ENCODE peak calls at places on chromosome 5, in ten cellular contexts. One of them, this sample, is unnamed.

GRCh38 chr5:31993182-31993961 is 180.7 kb downstream of the GOLPH3 start:
- DNase-seq in GM12865: peak
- DNase-seq in adrenal gland: no peak
- DNase-seq in cardiac muscle cell: no peak
- DNase-seq in bronchial epithelial cell: no peak
- DNase-seq in fibroblast of mammary gland: peak
- DNase-seq in HepG2: no peak
- DNase-seq in LNCaP clone FGC: no peak
- DNase-seq in right atrium auricular region: no peak
- DNase-seq in HFF-Myc: peak
- DNase-seq in this sample: no peak

GRCh38 chr5:143023447-143024096 is 253.4 kb downstream of the ARHGAP26 start:
- DNase-seq in GM12865: peak
- DNase-seq in adrenal gland: peak
- DNase-seq in cardiac muscle cell: peak
- DNase-seq in bronchial epithelial cell: no peak
- DNase-seq in fibroblast of mammary gland: peak
- DNase-seq in HepG2: no peak
- DNase-seq in LNCaP clone FGC: no peak
- DNase-seq in right atrium auricular region: no peak
- DNase-seq in HFF-Myc: no peak
- DNase-seq in this sample: no peak

GRCh38 chr5:78627766-78628165 is 20.8 kb downstream of the LHFPL2 start:
- DNase-seq in GM12865: no peak
- DNase-seq in adrenal gland: no peak
- DNase-seq in cardiac muscle cell: no peak
- DNase-seq in bronchial epithelial cell: no peak
- DNase-seq in fibroblast of mammary gland: peak
- DNase-seq in HepG2: no peak
- DNase-seq in LNCaP clone FGC: no peak
- DNase-seq in right atrium auricular region: no peak
- DNase-seq in HFF-Myc: no peak
- DNase-seq in this sample: no peak

GRCh38 chr5:1685076-1685475 is 114.6 kb downstream of the MRPL36 start:
- DNase-seq in GM12865: no peak
- DNase-seq in adrenal gland: no peak
- DNase-seq in cardiac muscle cell: no peak
- DNase-seq in bronchial epithelial cell: no peak
- DNase-seq in fibroblast of mammary gland: peak
- DNase-seq in HepG2: no peak
- DNase-seq in LNCaP clone FGC: no peak
- DNase-seq in right atrium auricular region: peak
- DNase-seq in HFF-Myc: no peak
- DNase-seq in this sample: no peak

GRCh38 chr5:57550132-57550531 is 67.5 kb upstream of the ACTBL2 start:
- DNase-seq in GM12865: no peak
- DNase-seq in adrenal gland: no peak
- DNase-seq in cardiac muscle cell: no peak
- DNase-seq in bronchial epithelial cell: no peak
- DNase-seq in fibroblast of mammary gland: no peak
- DNase-seq in HepG2: no peak
- DNase-seq in LNCaP clone FGC: no peak
- DNase-seq in right atrium auricular region: no peak
- DNase-seq in HFF-Myc: no peak
- DNase-seq in this sample: no peak

GRCh38 chr5:15487228-15487627 is 12.8 kb upstream of the FBXL7 start:
- DNase-seq in GM12865: peak
- DNase-seq in adrenal gland: no peak
- DNase-seq in cardiac muscle cell: no peak
- DNase-seq in bronchial epithelial cell: no peak
- DNase-seq in fibroblast of mammary gland: no peak
- DNase-seq in HepG2: no peak
- DNase-seq in LNCaP clone FGC: no peak
- DNase-seq in right atrium auricular region: no peak
- DNase-seq in HFF-Myc: no peak
- DNase-seq in this sample: no peak

GRCh38 chr5:55914141-55914413 is 62.9 kb downstream of the IL31RA start:
- DNase-seq in GM12865: peak
- DNase-seq in adrenal gland: no peak
- DNase-seq in cardiac muscle cell: no peak
- DNase-seq in bronchial epithelial cell: no peak
- DNase-seq in fibroblast of mammary gland: peak
- DNase-seq in HepG2: no peak
- DNase-seq in LNCaP clone FGC: no peak
- DNase-seq in right atrium auricular region: no peak
- DNase-seq in HFF-Myc: no peak
- DNase-seq in this sample: no peak

GRCh38 chr5:61614606-61615005 is 282.5 kb downstream of the ZSWIM6 start:
- DNase-seq in GM12865: no peak
- DNase-seq in adrenal gland: no peak
- DNase-seq in cardiac muscle cell: no peak
- DNase-seq in bronchial epithelial cell: no peak
- DNase-seq in fibroblast of mammary gland: no peak
- DNase-seq in HepG2: no peak
- DNase-seq in LNCaP clone FGC: no peak
- DNase-seq in right atrium auricular region: no peak
- DNase-seq in HFF-Myc: no peak
- DNase-seq in this sample: no peak

GRCh38 chr5:160021818-160022446 is 13.0 kb downstream of the TTC1 start:
- DNase-seq in GM12865: peak
- DNase-seq in adrenal gland: peak
- DNase-seq in cardiac muscle cell: peak
- DNase-seq in bronchial epithelial cell: peak
- DNase-seq in fibroblast of mammary gland: peak
- DNase-seq in HepG2: peak
- DNase-seq in LNCaP clone FGC: no peak
- DNase-seq in right atrium auricular region: peak
- DNase-seq in HFF-Myc: peak
- DNase-seq in this sample: peak

GRCh38 chr5:133457439-133457838 is 154.9 kb downstream of the FSTL4 start:
- DNase-seq in GM12865: no peak
- DNase-seq in adrenal gland: no peak
- DNase-seq in cardiac muscle cell: peak
- DNase-seq in bronchial epithelial cell: no peak
- DNase-seq in fibroblast of mammary gland: peak
- DNase-seq in HepG2: no peak
- DNase-seq in LNCaP clone FGC: no peak
- DNase-seq in right atrium auricular region: no peak
- DNase-seq in HFF-Myc: no peak
- DNase-seq in this sample: no peak

GRCh38 chr5:153551537-153552079 is 61.1 kb downstream of the GRIA1 start:
- DNase-seq in GM12865: no peak
- DNase-seq in adrenal gland: peak
- DNase-seq in cardiac muscle cell: no peak
- DNase-seq in bronchial epithelial cell: peak
- DNase-seq in fibroblast of mammary gland: peak
- DNase-seq in HepG2: no peak
- DNase-seq in LNCaP clone FGC: no peak
- DNase-seq in right atrium auricular region: no peak
- DNase-seq in HFF-Myc: peak
- DNase-seq in this sample: peak

GRCh38 chr5:104189909-104190308 is 627.3 kb upstream of the NUDT12 start:
- DNase-seq in GM12865: no peak
- DNase-seq in adrenal gland: no peak
- DNase-seq in cardiac muscle cell: no peak
- DNase-seq in bronchial epithelial cell: peak
- DNase-seq in fibroblast of mammary gland: peak
- DNase-seq in HepG2: peak
- DNase-seq in LNCaP clone FGC: no peak
- DNase-seq in right atrium auricular region: no peak
- DNase-seq in HFF-Myc: no peak
- DNase-seq in this sample: peak

GRCh38 chr5:37722236-37723146 is 117.3 kb downstream of the GDNF start:
- DNase-seq in GM12865: peak
- DNase-seq in adrenal gland: no peak
- DNase-seq in cardiac muscle cell: no peak
- DNase-seq in bronchial epithelial cell: peak
- DNase-seq in fibroblast of mammary gland: peak
- DNase-seq in HepG2: peak
- DNase-seq in LNCaP clone FGC: no peak
- DNase-seq in right atrium auricular region: no peak
- DNase-seq in HFF-Myc: peak
- DNase-seq in this sample: peak

GRCh38 chr5:150181035-150181434 is 8.8 kb upstream of the SLC6A7 start:
- DNase-seq in GM12865: no peak
- DNase-seq in adrenal gland: no peak
- DNase-seq in cardiac muscle cell: no peak
- DNase-seq in bronchial epithelial cell: no peak
- DNase-seq in fibroblast of mammary gland: peak
- DNase-seq in HepG2: no peak
- DNase-seq in LNCaP clone FGC: no peak
- DNase-seq in right atrium auricular region: no peak
- DNase-seq in HFF-Myc: no peak
- DNase-seq in this sample: peak

DNA sequence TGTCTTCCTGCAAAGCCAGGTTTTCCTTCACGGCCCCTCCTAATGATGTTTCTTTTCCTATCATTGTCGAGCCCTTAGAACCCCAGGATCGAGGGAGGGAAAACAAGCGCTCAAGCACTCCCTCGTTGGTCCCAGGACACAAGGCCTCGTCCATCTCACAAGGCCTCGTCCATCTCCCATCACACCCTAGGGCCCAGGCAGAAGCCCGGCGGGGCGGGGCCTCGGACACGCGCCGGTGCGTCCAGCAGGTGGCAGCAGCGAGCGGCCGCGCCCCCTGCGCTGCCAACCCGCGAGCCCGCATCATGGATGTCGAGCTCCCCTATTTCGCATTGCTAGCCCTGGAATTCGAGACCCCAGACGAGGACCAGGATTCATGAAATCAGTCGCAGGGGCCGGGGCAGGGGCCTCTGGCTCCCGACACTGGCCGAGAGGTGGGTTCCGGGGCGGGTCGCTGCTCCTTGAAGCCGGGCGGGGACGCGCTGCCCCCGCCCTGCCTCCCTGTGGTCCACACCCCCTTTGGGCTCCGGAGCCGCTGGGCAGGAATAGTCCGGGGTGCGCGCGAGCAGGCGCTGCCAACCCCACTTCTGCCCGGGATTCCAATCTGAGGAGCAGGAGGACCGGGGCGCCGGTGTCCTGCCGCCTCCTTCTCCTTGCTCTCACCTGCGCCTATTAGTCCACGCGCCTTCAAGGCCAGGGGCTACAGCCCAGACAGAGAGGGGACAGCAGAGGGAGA is at the start of gene ABLIM3:
- DNase-seq in GM12865: peak
- DNase-seq in adrenal gland: peak
- DNase-seq in cardiac muscle cell: peak
- DNase-seq in bronchial epithelial cell: peak
- DNase-seq in fibroblast of mammary gland: peak
- DNase-seq in HepG2: no peak
- DNase-seq in LNCaP clone FGC: no peak
- DNase-seq in right atrium auricular region: peak
- DNase-seq in HFF-Myc: no peak
- DNase-seq in this sample: no peak
- H3K4me3 ChIP-seq in GM12865: peak
- H3K4me3 ChIP-seq in adrenal gland: peak
- H3K4me3 ChIP-seq in cardiac muscle cell: peak
- H3K4me3 ChIP-seq in bronchial epithelial cell: peak
- H3K4me3 ChIP-seq in fibroblast of mammary gland: peak
- H3K4me3 ChIP-seq in HepG2: peak
- H3K4me3 ChIP-seq in LNCaP clone FGC: peak
- H3K4me3 ChIP-seq in right atrium auricular region: peak
- H3K4me3 ChIP-seq in HFF-Myc: peak
- H3K4me3 ChIP-seq in this sample: peak

GRCh38 chr5:6686916-6687409 is 26.3 kb upstream of the TENT4A start:
- DNase-seq in GM12865: no peak
- DNase-seq in adrenal gland: no peak
- DNase-seq in cardiac muscle cell: peak
- DNase-seq in bronchial epithelial cell: peak
- DNase-seq in fibroblast of mammary gland: peak
- DNase-seq in HepG2: peak
- DNase-seq in LNCaP clone FGC: no peak
- DNase-seq in right atrium auricular region: no peak
- DNase-seq in HFF-Myc: no peak
- DNase-seq in this sample: no peak
- H3K4me3 ChIP-seq in GM12865: no peak
- H3K4me3 ChIP-seq in adrenal gland: no peak
- H3K4me3 ChIP-seq in cardiac muscle cell: peak
- H3K4me3 ChIP-seq in bronchial epithelial cell: peak
- H3K4me3 ChIP-seq in fibroblast of mammary gland: peak
- H3K4me3 ChIP-seq in HepG2: peak
- H3K4me3 ChIP-seq in LNCaP clone FGC: no peak
- H3K4me3 ChIP-seq in right atrium auricular region: peak
- H3K4me3 ChIP-seq in HFF-Myc: peak
- H3K4me3 ChIP-seq in this sample: peak

GRCh38 chr5:172690258-172691075 is 49.4 kb downstream of the NEURL1B start:
- DNase-seq in GM12865: peak
- DNase-seq in adrenal gland: no peak
- DNase-seq in cardiac muscle cell: no peak
- DNase-seq in bronchial epithelial cell: no peak
- DNase-seq in fibroblast of mammary gland: no peak
- DNase-seq in HepG2: no peak
- DNase-seq in LNCaP clone FGC: no peak
- DNase-seq in right atrium auricular region: no peak
- DNase-seq in HFF-Myc: no peak
- DNase-seq in this sample: no peak
- H3K4me3 ChIP-seq in GM12865: no peak
- H3K4me3 ChIP-seq in adrenal gland: no peak
- H3K4me3 ChIP-seq in cardiac muscle cell: no peak
- H3K4me3 ChIP-seq in bronchial epithelial cell: no peak
- H3K4me3 ChIP-seq in fibroblast of mammary gland: no peak
- H3K4me3 ChIP-seq in HepG2: no peak
- H3K4me3 ChIP-seq in LNCaP clone FGC: no peak
- H3K4me3 ChIP-seq in right atrium auricular region: no peak
- H3K4me3 ChIP-seq in HFF-Myc: no peak
- H3K4me3 ChIP-seq in this sample: no peak

DNA sequence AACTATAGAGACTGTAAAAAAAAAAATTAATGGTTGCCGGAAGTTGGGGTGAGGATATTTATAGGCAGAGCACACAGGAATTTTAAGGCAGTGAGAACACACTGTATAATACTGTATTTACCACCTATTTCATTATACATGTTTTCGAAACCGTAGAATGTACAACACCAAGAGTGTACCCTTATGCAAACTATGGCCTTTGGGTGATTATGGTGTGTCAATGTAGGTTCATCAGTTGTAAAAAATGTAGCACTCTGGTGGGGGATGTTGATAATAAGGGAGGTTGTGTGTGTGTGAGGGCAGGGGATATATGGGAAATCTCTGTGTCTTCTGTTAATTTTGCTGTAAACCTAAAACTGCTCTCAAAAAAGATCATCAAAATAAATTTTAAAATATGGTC is 791.7 kb upstream of the CDH10 start:
- DNase-seq in GM12865: no peak
- DNase-seq in adrenal gland: no peak
- DNase-seq in cardiac muscle cell: no peak
- DNase-seq in bronchial epithelial cell: no peak
- DNase-seq in fibroblast of mammary gland: no peak
- DNase-seq in HepG2: no peak
- DNase-seq in LNCaP clone FGC: no peak
- DNase-seq in right atrium auricular region: no peak
- DNase-seq in HFF-Myc: no peak
- DNase-seq in this sample: no peak
- H3K4me3 ChIP-seq in GM12865: no peak
- H3K4me3 ChIP-seq in adrenal gland: no peak
- H3K4me3 ChIP-seq in cardiac muscle cell: no peak
- H3K4me3 ChIP-seq in bronchial epithelial cell: no peak
- H3K4me3 ChIP-seq in fibroblast of mammary gland: no peak
- H3K4me3 ChIP-seq in HepG2: no peak
- H3K4me3 ChIP-seq in LNCaP clone FGC: no peak
- H3K4me3 ChIP-seq in right atrium auricular region: no peak
- H3K4me3 ChIP-seq in HFF-Myc: no peak
- H3K4me3 ChIP-seq in this sample: no peak